ENCODE peak calls at places on chromosomes 11 and 22, in six cellular contexts. One of them, this sample, is unnamed.

GRCh38 chr11:120340529-120340928 is 4.3 kb downstream of the ARHGEF12 start:
- DNase-seq in K562: no peak
- DNase-seq in GM12878: no peak
- DNase-seq in SK-N-SH: no peak
- DNase-seq in H1: no peak
- DNase-seq in HepG2: no peak
- DNase-seq in this sample: no peak

GRCh38 chr11:121032546-121032945 is 8.6 kb downstream of the TBCEL start:
- DNase-seq in HepG2: peak; percentile 21
- DNase-seq in H1: no peak
- DNase-seq in K562: no peak
- DNase-seq in SK-N-SH: no peak
- DNase-seq in GM12878: no peak
- DNase-seq in this sample: no peak

GRCh38 chr11:1877211-1878133 is 14.2 kb downstream of the PRR33 start:
- DNase-seq in SK-N-SH: peak; percentile 60
- DNase-seq in GM12878: no peak
- DNase-seq in HepG2: peak; percentile 13
- DNase-seq in H1: no peak
- DNase-seq in K562: no peak
- DNase-seq in this sample: no peak

GRCh38 chr11:77361184-77361583 is 59.7 kb upstream of the GDPD4 start:
- DNase-seq in H1: no peak
- DNase-seq in K562: no peak
- DNase-seq in HepG2: no peak
- DNase-seq in SK-N-SH: no peak
- DNase-seq in GM12878: no peak
- DNase-seq in this sample: no peak

GRCh38 chr22:20523118-20523983 is 15.9 kb downstream of the MED15 start:
- DNase-seq in GM12878: no peak
- DNase-seq in K562: peak; percentile 76
- DNase-seq in HepG2: no peak
- DNase-seq in SK-N-SH: no peak
- DNase-seq in H1: no peak
- DNase-seq in this sample: peak; percentile 49

GRCh38 chr11:65778901-65779668 is 1.7 kb downstream of the AP5B1 start:
- DNase-seq in SK-N-SH: peak; percentile 24
- DNase-seq in HepG2: no peak
- DNase-seq in GM12878: no peak
- DNase-seq in K562: no peak
- DNase-seq in H1: no peak
- DNase-seq in this sample: no peak

GRCh38 chr22:23305321-23305910 is 125.1 kb downstream of the BCR start:
- DNase-seq in SK-N-SH: peak; percentile 48
- DNase-seq in GM12878: no peak
- DNase-seq in K562: no peak
- DNase-seq in H1: no peak
- DNase-seq in HepG2: no peak
- DNase-seq in this sample: no peak

GRCh38 chr11:114738954-114739353 is 60.6 kb downstream of the NXPE2 start:
- DNase-seq in HepG2: peak; percentile 27
- DNase-seq in K562: peak; percentile 45
- DNase-seq in H1: peak; percentile 13
- DNase-seq in GM12878: no peak
- DNase-seq in SK-N-SH: peak; percentile 44
- DNase-seq in this sample: peak; percentile 39

GRCh38 chr11:111645657-111646316 is 43.5 kb downstream of the SIK2 start:
- DNase-seq in K562: no peak
- DNase-seq in GM12878: no peak
- DNase-seq in H1: no peak
- DNase-seq in HepG2: no peak
- DNase-seq in SK-N-SH: no peak
- DNase-seq in this sample: no peak

GRCh38 chr11:96180341-96180740 is 162.7 kb downstream of the MAML2 start:
- DNase-seq in H1: no peak
- DNase-seq in K562: no peak
- DNase-seq in HepG2: no peak
- DNase-seq in SK-N-SH: no peak
- DNase-seq in GM12878: no peak
- DNase-seq in this sample: no peak

GRCh38 chr11:679271-680207 is 15.5 kb downstream of the DEAF1 start:
- DNase-seq in SK-N-SH: no peak
- DNase-seq in HepG2: no peak
- DNase-seq in H1: no peak
- DNase-seq in K562: no peak
- DNase-seq in GM12878: no peak
- DNase-seq in this sample: no peak

GRCh38 chr22:21641417-21641794 is 696 bp upstream of the SDF2L1 start:
- DNase-seq in H1: no peak
- DNase-seq in GM12878: no peak
- DNase-seq in K562: peak; percentile 90
- DNase-seq in SK-N-SH: peak; percentile 76
- DNase-seq in HepG2: peak; percentile 59
- DNase-seq in this sample: peak; percentile 41

GRCh38 chr11:14687943-14688627 is 44.5 kb downstream of the PDE3B start:
- DNase-seq in GM12878: no peak
- DNase-seq in SK-N-SH: no peak
- DNase-seq in HepG2: peak; percentile 54
- DNase-seq in K562: no peak
- DNase-seq in H1: no peak
- DNase-seq in this sample: no peak

GRCh38 chr22:46534901-46535630 is 2.4 kb downstream of the CELSR1 start:
- DNase-seq in K562: no peak
- DNase-seq in H1: no peak
- DNase-seq in SK-N-SH: no peak
- DNase-seq in HepG2: no peak
- DNase-seq in GM12878: no peak
- DNase-seq in this sample: no peak

GRCh38 chr11:6418958-6419611 is at the start of gene APBB1:
- DNase-seq in SK-N-SH: peak; percentile 96
- DNase-seq in HepG2: no peak
- DNase-seq in K562: peak; percentile 91
- DNase-seq in GM12878: no peak
- DNase-seq in H1: no peak
- DNase-seq in this sample: no peak

GRCh38 chr11:16154715-16155396 is 201.5 kb downstream of the SOX6 start:
- DNase-seq in HepG2: peak; percentile 93
- DNase-seq in K562: no peak
- DNase-seq in H1: no peak
- DNase-seq in SK-N-SH: no peak
- DNase-seq in GM12878: no peak
- DNase-seq in this sample: no peak

DNA sequence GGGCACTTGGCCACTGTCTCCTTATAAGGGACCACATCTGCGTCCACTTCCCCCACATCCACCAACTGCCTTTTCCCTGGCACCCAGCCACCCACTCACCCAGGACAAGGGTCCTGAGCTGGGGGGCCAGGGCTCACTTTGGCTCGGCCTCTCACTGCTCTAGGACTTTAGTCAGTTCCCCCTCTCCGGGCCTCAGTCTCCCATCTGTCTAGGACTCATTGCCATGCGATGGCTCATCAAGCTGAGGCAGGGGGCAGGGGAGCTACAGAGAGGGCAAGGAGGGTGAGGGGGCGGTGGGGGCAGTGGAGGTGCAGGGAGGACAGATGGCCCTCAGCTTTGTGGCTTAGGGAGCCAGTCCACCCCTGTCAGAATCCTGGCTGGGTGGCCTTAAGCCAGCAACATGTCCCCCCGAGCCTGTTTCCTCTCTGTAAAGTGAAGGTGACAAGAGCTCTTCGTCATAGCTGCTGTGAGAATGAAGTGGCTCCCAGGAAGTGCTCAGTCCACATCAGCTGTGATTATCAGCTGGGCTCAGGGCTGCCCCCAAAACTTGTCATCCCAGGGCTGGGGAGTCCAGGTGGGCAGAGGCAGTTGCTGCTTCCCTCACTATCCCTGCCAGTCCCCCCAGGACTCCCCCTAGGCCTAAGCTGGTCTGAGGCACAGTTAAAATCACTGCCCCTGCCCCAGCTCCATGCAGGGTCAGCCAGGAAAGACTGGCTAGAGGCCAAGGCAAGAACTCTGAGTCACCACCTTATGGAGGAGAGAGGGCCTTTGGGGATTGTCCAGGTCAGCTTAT is 14.9 kb downstream of the RAC2 start:
- DNase-seq in HepG2: no peak
- DNase-seq in GM12878: no peak
- DNase-seq in SK-N-SH: peak; percentile 56
- DNase-seq in H1: no peak
- DNase-seq in K562: peak; percentile 41
- DNase-seq in this sample: no peak
- TF ChIP-seq GABPA in HepG2: no peak
- TF ChIP-seq GABPA in GM12878: no peak
- TF ChIP-seq GABPA in SK-N-SH: no peak
- TF ChIP-seq GABPA in H1: no peak
- TF ChIP-seq GABPA in K562: no peak
- TF ChIP-seq GABPA in this sample: no peak

GRCh38 chr11:64763804-64764611 is 4.2 kb upstream of the PYGM start:
- DNase-seq in SK-N-SH: no peak
- DNase-seq in K562: no peak
- DNase-seq in H1: no peak
- DNase-seq in HepG2: no peak
- DNase-seq in GM12878: no peak
- DNase-seq in this sample: no peak
- TF ChIP-seq GABPA in SK-N-SH: no peak
- TF ChIP-seq GABPA in K562: no peak
- TF ChIP-seq GABPA in H1: no peak
- TF ChIP-seq GABPA in HepG2: no peak
- TF ChIP-seq GABPA in GM12878: no peak
- TF ChIP-seq GABPA in this sample: no peak

GRCh38 chr11:35015621-35016387 is 99.4 kb downstream of the PDHX start:
- DNase-seq in HepG2: no peak
- DNase-seq in H1: no peak
- DNase-seq in GM12878: no peak
- DNase-seq in K562: no peak
- DNase-seq in SK-N-SH: no peak
- DNase-seq in this sample: no peak

GRCh38 chr11:35014352-35014751 is 97.9 kb downstream of the PDHX start:
- DNase-seq in GM12878: no peak
- DNase-seq in HepG2: no peak
- DNase-seq in H1: no peak
- DNase-seq in SK-N-SH: no peak
- DNase-seq in K562: no peak
- DNase-seq in this sample: no peak

GRCh38 chr11:35011944-35012343 is 95.5 kb downstream of the PDHX start:
- DNase-seq in HepG2: no peak
- DNase-seq in SK-N-SH: no peak
- DNase-seq in K562: no peak
- DNase-seq in GM12878: no peak
- DNase-seq in H1: no peak
- DNase-seq in this sample: no peak

GRCh38 chr11:35012467-35013191 is 96.2 kb downstream of the PDHX start:
- DNase-seq in K562: no peak
- DNase-seq in SK-N-SH: no peak
- DNase-seq in H1: no peak
- DNase-seq in HepG2: no peak
- DNase-seq in GM12878: peak; percentile 92
- DNase-seq in this sample: no peak

DNA sequence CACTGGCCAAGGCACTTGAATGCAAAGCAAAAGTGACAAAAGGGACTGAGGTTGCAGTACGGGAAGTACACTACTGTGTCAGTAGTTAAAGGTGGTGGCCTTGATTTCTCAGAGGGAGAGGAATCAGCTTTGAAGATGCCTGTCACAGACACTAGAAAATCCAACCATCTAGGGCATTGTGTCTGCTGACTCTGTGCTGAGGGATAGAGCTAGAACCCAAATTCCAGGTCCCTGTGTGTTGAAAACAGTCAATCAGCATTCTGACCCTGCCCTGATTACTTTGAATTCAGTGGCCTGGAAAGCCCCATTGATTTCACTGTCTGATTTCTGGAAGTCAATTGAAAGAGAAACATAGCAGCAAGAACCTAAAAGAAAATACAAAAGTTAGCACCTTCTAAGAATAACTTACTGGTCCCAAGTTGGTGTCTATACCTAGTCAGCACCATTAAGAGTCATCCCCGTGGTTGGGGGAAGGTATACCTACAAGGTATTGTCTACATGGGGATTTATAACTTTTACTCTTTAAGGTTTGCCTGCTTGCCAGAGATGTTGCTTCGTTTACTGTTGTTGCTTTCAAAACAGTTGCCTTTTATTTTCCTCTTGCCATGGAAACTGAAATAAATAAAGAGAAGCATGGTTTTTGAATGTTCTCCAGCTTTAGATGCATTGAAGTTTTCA is 97.2 kb downstream of the PDHX start:
- DNase-seq in HepG2: no peak
- DNase-seq in K562: no peak
- DNase-seq in SK-N-SH: no peak
- DNase-seq in H1: no peak
- DNase-seq in GM12878: no peak
- DNase-seq in this sample: no peak
- TF ChIP-seq GABPA in HepG2: no peak
- TF ChIP-seq GABPA in K562: no peak
- TF ChIP-seq GABPA in SK-N-SH: no peak
- TF ChIP-seq GABPA in H1: no peak
- TF ChIP-seq GABPA in GM12878: no peak
- TF ChIP-seq GABPA in this sample: no peak

GRCh38 chr22:49951001-49951677 is 9.4 kb upstream of the PIM3 start:
- DNase-seq in GM12878: no peak
- DNase-seq in HepG2: no peak
- DNase-seq in K562: peak; percentile 16
- DNase-seq in H1: no peak
- DNase-seq in SK-N-SH: no peak
- DNase-seq in this sample: no peak
- TF ChIP-seq GABPA in GM12878: no peak
- TF ChIP-seq GABPA in HepG2: no peak
- TF ChIP-seq GABPA in K562: no peak
- TF ChIP-seq GABPA in H1: no peak
- TF ChIP-seq GABPA in SK-N-SH: no peak
- TF ChIP-seq GABPA in this sample: no peak

GRCh38 chr11:61297741-61298140 is 2.6 kb upstream of the VWCE start:
- DNase-seq in GM12878: no peak
- DNase-seq in K562: no peak
- DNase-seq in SK-N-SH: no peak
- DNase-seq in H1: no peak
- DNase-seq in HepG2: peak; percentile 29
- DNase-seq in this sample: no peak
- TF ChIP-seq GABPA in GM12878: no peak
- TF ChIP-seq GABPA in K562: no peak
- TF ChIP-seq GABPA in SK-N-SH: no peak
- TF ChIP-seq GABPA in H1: no peak
- TF ChIP-seq GABPA in HepG2: no peak
- TF ChIP-seq GABPA in this sample: no peak

DNA sequence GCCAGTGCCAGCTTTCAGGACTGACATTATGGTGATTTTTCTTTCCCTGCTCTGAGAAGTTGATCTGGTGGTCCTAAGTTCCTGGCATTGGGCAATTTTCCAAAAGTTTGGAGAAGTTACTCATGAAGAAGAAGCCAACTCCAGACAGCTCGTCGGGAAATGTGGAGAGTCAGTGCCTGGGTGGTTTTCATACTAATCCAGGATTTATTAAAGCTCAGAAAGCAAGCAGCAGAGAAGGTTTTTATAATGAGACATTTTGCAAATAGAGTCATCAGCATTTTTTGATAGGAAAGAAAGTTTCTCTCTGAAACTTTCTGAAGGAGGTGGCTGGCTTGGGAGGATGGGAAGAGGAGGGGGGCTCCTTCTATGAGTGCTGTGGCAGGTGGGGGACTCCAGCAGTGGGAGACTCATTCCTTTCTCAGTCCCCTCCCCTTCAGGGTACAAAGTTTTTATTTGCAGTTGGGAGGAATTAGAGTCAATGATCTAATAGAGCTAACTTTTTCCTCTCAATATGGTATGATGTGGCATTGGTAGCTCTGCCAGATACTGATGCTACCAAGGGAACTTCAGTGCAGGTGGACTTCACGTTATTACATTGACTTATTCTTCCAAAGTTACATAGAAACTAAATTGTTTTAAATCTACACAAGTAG is 55.4 kb downstream of the LIF start:
- DNase-seq in K562: no peak
- DNase-seq in SK-N-SH: no peak
- DNase-seq in H1: no peak
- DNase-seq in GM12878: no peak
- DNase-seq in HepG2: peak; percentile 71
- DNase-seq in this sample: no peak
- TF ChIP-seq GABPA in K562: no peak
- TF ChIP-seq GABPA in SK-N-SH: no peak
- TF ChIP-seq GABPA in H1: no peak
- TF ChIP-seq GABPA in GM12878: no peak
- TF ChIP-seq GABPA in HepG2: no peak
- TF ChIP-seq GABPA in this sample: no peak

This sample was measured in HL-60.